ENCODE peak calls at places on chromosome 13, in nine cellular contexts. C is GM04503; Y is tibial nerve; Q is central memory CD4-positive, alpha-beta T cell; G is fibroblast of the conjunctiva; M is effector memory CD4-positive, alpha-beta T cell; A is smooth muscle cell of the brain vasculature; W is T-helper 9 cell; N is RPMI7951. S is an unnamed sample.

GRCh38 chr13:51944428-51944827 is 66.8 kb downstream of the ATP7B start:
- DNase-seq in C (no peak), Y (no peak), Q (no peak), G (no peak), M (no peak), A (no peak), W (no peak), N (no peak), S (no peak)

GRCh38 chr13:73938375-73939070 is 195.7 kb downstream of the KLF12 start:
- DNase-seq in C (peak), Y (no peak), Q (no peak), G (peak), M (no peak), A (peak), W (no peak), N (peak), S (no peak)

GRCh38 chr13:50576156-50576555 is 267.3 kb downstream of the DLEU7 start:
- DNase-seq in C (no peak), Y (no peak), Q (no peak), G (no peak), M (no peak), A (no peak), W (no peak), N (peak), S (no peak)

GRCh38 chr13:38093425-38093824 is 223.9 kb upstream of the TRPC4 start:
- DNase-seq in C (no peak), Y (no peak), Q (no peak), G (no peak), M (no peak), A (no peak), W (no peak), N (no peak), S (no peak)

GRCh38 chr13:64263285-64263684 is 2847.6 kb upstream of the PCDH20 start:
- DNase-seq in C (no peak), Y (no peak), Q (no peak), G (no peak), M (no peak), A (no peak), W (no peak), N (no peak), S (no peak)

GRCh38 chr13:67736646-67737420 is 506.7 kb upstream of the PCDH9 start:
- DNase-seq in C (no peak), Y (no peak), Q (no peak), G (peak), M (no peak), A (peak), W (no peak), N (no peak), S (peak)

GRCh38 chr13:112184851-112185371 is 118.0 kb downstream of the SOX1 start:
- DNase-seq in C (no peak), Y (no peak), Q (no peak), G (no peak), M (no peak), A (no peak), W (no peak), N (no peak), S (no peak)

GRCh38 chr13:110421696-110422395 is 114.8 kb downstream of the COL4A2 start:
- DNase-seq in C (no peak), Y (no peak), Q (peak), G (no peak), M (no peak), A (no peak), W (no peak), N (peak), S (peak)

GRCh38 chr13:79297128-79297527 is 108.9 kb downstream of the RBM26 start:
- DNase-seq in C (no peak), Y (no peak), Q (no peak), G (no peak), M (no peak), A (no peak), W (no peak), N (no peak), S (no peak)

GRCh38 chr13:103351035-103351828 is 285.0 kb upstream of the SLC10A2 start:
- DNase-seq in C (no peak), Y (no peak), Q (no peak), G (no peak), M (no peak), A (no peak), W (no peak), N (no peak), S (no peak)

GRCh38 chr13:21014666-21015170 is 46.7 kb downstream of the LATS2 start:
- DNase-seq in C (peak), Y (no peak), Q (no peak), G (peak), M (no peak), A (peak), W (no peak), N (peak), S (no peak)

GRCh38 chr13:101049166-101049850 is 367.0 kb downstream of the NALCN start:
- DNase-seq in C (no peak), Y (no peak), Q (no peak), G (no peak), M (no peak), A (no peak), W (no peak), N (peak), S (no peak)

GRCh38 chr13:59178344-59178743 is 985.4 kb downstream of the DIAPH3 start:
- DNase-seq in C (no peak), Y (no peak), Q (no peak), G (no peak), M (no peak), A (no peak), W (no peak), N (no peak), S (no peak)

GRCh38 chr13:29081036-29081435 is 260.9 kb downstream of the MTUS2 start:
- DNase-seq in C (no peak), Y (no peak), Q (peak), G (no peak), M (peak), A (no peak), W (peak), N (no peak), S (peak)

GRCh38 chr13:75857291-75857690 is 221.2 kb downstream of the LMO7 start:
- DNase-seq in C (no peak), Y (no peak), Q (no peak), G (no peak), M (no peak), A (no peak), W (no peak), N (no peak), S (no peak)

GRCh38 chr13:87999791-88000190 is 328.6 kb downstream of the SLITRK5 start:
- DNase-seq in C (no peak), Y (no peak), Q (no peak), G (peak), M (no peak), A (no peak), W (no peak), N (no peak), S (no peak)

S was measured in SW480.